ENCODE peak calls at places on chromosome 16, in five cellular contexts. H, I, G, Z and Y are unnamed samples.

GRCh38 chr16:67883872-67884261 is 818 bp upstream of the NRN1L start:
- DNase-seq in I (peak; percentile 79), H (peak; percentile 79), G (peak; percentile 93), Z (peak; percentile 92), Y (peak; percentile 59)

GRCh38 chr16:85978291-85978775 is 79.4 kb downstream of the IRF8 start:
- DNase-seq in H (peak; percentile 68), G (no peak), Z (no peak), I (peak; percentile 47), Y (no peak)

GRCh38 chr16:17404903-17405691 is 65.7 kb downstream of the XYLT1 start:
- DNase-seq in Z (no peak), I (peak; percentile 74), H (peak; percentile 48), G (no peak), Y (peak; percentile 85)

GRCh38 chr16:51290886-51291285 is 139.8 kb upstream of the SALL1 start:
- DNase-seq in G (no peak), Z (no peak), I (no peak), H (no peak), Y (no peak)

GRCh38 chr16:68362952-68363846 is 52.4 kb downstream of the PRMT7 start:
- DNase-seq in Z (no peak), I (peak; percentile 21), G (no peak), H (no peak), Y (no peak)

GRCh38 chr16:55817236-55817912 is 15.5 kb downstream of the CES1 start:
- DNase-seq in I (no peak), H (no peak), Z (no peak), G (peak; percentile 22), Y (no peak)

GRCh38 chr16:10938844-10939648 is 3.2 kb downstream of the DEXI start:
- DNase-seq in G (no peak), Z (no peak), I (no peak), H (no peak), Y (no peak)

GRCh38 chr16:70800306-70800705 is 652 bp downstream of the VAC14 start:
- DNase-seq in Z (no peak), I (no peak), H (no peak), G (no peak), Y (no peak)

GRCh38 chr16:71426069-71426879 is 15.6 kb downstream of the TLE7 start:
- DNase-seq in H (no peak), Z (peak; percentile 97), G (peak; percentile 98), I (no peak), Y (peak; percentile 80)

GRCh38 chr16:64829678-64830077 is 292.2 kb downstream of the CDH11 start:
- DNase-seq in Z (no peak), G (no peak), I (no peak), H (no peak), Y (no peak)

GRCh38 chr16:57194512-57194911 is 8.4 kb downstream of the RSPRY1 start:
- DNase-seq in H (no peak), Z (peak; percentile 90), I (no peak), G (no peak), Y (peak; percentile 88)

GRCh38 chr16:85231959-85232358 is 119.7 kb upstream of the CIBAR2 start:
- DNase-seq in I (no peak), G (no peak), Z (no peak), H (no peak), Y (peak; percentile 61)

GRCh38 chr16:27518226-27518625 is 31.5 kb downstream of the GTF3C1 start:
- DNase-seq in I (no peak), H (no peak), G (no peak), Z (no peak), Y (no peak)

GRCh38 chr16:62661435-62661834 is 625.2 kb upstream of the CDH8 start:
- DNase-seq in H (no peak), I (no peak), G (no peak), Z (no peak), Y (no peak)

GRCh38 chr16:16067127-16067526 is 117.7 kb downstream of the ABCC1 start:
- DNase-seq in Z (no peak), I (peak; percentile 34), H (no peak), G (no peak), Y (no peak)

GRCh38 chr16:27286446-27286845 is 17.9 kb upstream of the NSMCE1 start:
- DNase-seq in H (no peak), G (no peak), I (no peak), Z (peak; percentile 55), Y (no peak)

GRCh38 chr16:86508947-86509758 is 1.2 kb upstream of the FOXF1 start:
- DNase-seq in I (peak; percentile 67), G (peak; percentile 78), Z (no peak), H (no peak), Y (peak; percentile 77)

GRCh38 chr16:68155425-68155824 is 70.3 kb downstream of the NFATC3 start:
- DNase-seq in H (no peak), I (no peak), G (no peak), Z (no peak), Y (peak; percentile 52)

GRCh38 chr16:74450236-74450635 is 29.0 kb upstream of the CLEC18B start:
- DNase-seq in G (no peak), H (no peak), Z (no peak), I (no peak), Y (peak; percentile 18)

GRCh38 chr16:424033-424622 is 1.3 kb upstream of the RAB11FIP3 start:
- DNase-seq in G (no peak), Z (peak; percentile 50), I (peak; percentile 59), H (no peak), Y (no peak)

GRCh38 chr16:86044241-86044671 is 145.3 kb downstream of the IRF8 start:
- DNase-seq in Z (peak; percentile 78), I (peak; percentile 67), H (no peak), G (peak; percentile 93), Y (peak; percentile 64)

GRCh38 chr16:67661864-67662652 is 1.3 kb downstream of the PARD6A start:
- DNase-seq in G (no peak), Z (no peak), H (no peak), I (no peak), Y (no peak)